ENCODE peak calls at places on chromosomes 11 and 22, in seven cellular contexts. One of them, this sample, is unnamed.

GRCh38 chr22:37498289-37498909 is 12.2 kb upstream of the MFNG start:
- DNase-seq in K562: peak; percentile 62
- DNase-seq in adrenal gland: no peak
- DNase-seq in gastrocnemius medialis: no peak
- DNase-seq in stomach: peak; percentile 71
- DNase-seq in A549: peak; percentile 52
- DNase-seq in sigmoid colon: no peak
- DNase-seq in this sample: peak; percentile 93

GRCh38 chr11:122167100-122167499 is 51.1 kb upstream of the BLID start:
- DNase-seq in stomach: no peak
- DNase-seq in adrenal gland: no peak
- DNase-seq in gastrocnemius medialis: no peak
- DNase-seq in A549: no peak
- DNase-seq in K562: no peak
- DNase-seq in sigmoid colon: no peak
- DNase-seq in this sample: no peak

GRCh38 chr11:59891781-59892181 is 13.2 kb downstream of the OOSP3 start:
- DNase-seq in sigmoid colon: no peak
- DNase-seq in adrenal gland: no peak
- DNase-seq in K562: peak; percentile 76
- DNase-seq in A549: no peak
- DNase-seq in gastrocnemius medialis: no peak
- DNase-seq in stomach: no peak
- DNase-seq in this sample: no peak

GRCh38 chr11:129740125-129740719 is 75.4 kb upstream of the TMEM45B start:
- DNase-seq in sigmoid colon: no peak
- DNase-seq in A549: no peak
- DNase-seq in adrenal gland: no peak
- DNase-seq in K562: no peak
- DNase-seq in gastrocnemius medialis: no peak
- DNase-seq in stomach: no peak
- DNase-seq in this sample: no peak

GRCh38 chr11:118193910-118194566 is 17.6 kb upstream of the SCN2B start:
- DNase-seq in K562: no peak
- DNase-seq in sigmoid colon: no peak
- DNase-seq in A549: no peak
- DNase-seq in stomach: no peak
- DNase-seq in adrenal gland: no peak
- DNase-seq in gastrocnemius medialis: no peak
- DNase-seq in this sample: no peak

GRCh38 chr11:131108780-131109179 is 192.5 kb upstream of the SNX19 start:
- DNase-seq in K562: no peak
- DNase-seq in sigmoid colon: no peak
- DNase-seq in stomach: no peak
- DNase-seq in gastrocnemius medialis: no peak
- DNase-seq in A549: peak; percentile 13
- DNase-seq in adrenal gland: no peak
- DNase-seq in this sample: no peak

GRCh38 chr11:100687630-100688395 is 725 bp downstream of the ARHGAP42 start:
- DNase-seq in stomach: peak; percentile 48
- DNase-seq in A549: peak; percentile 86
- DNase-seq in gastrocnemius medialis: peak; percentile 56
- DNase-seq in adrenal gland: peak; percentile 50
- DNase-seq in sigmoid colon: peak; percentile 72
- DNase-seq in K562: peak; percentile 71
- DNase-seq in this sample: peak; percentile 37

GRCh38 chr11:67642148-67642475 is 2.5 kb upstream of the TBX10 start:
- DNase-seq in K562: no peak
- DNase-seq in stomach: no peak
- DNase-seq in adrenal gland: no peak
- DNase-seq in A549: no peak
- DNase-seq in sigmoid colon: peak; percentile 35
- DNase-seq in gastrocnemius medialis: no peak
- DNase-seq in this sample: no peak

GRCh38 chr11:36372101-36372767 is 76.1 kb downstream of the PRR5L start:
- DNase-seq in sigmoid colon: no peak
- DNase-seq in adrenal gland: no peak
- DNase-seq in gastrocnemius medialis: no peak
- DNase-seq in stomach: no peak
- DNase-seq in K562: no peak
- DNase-seq in A549: peak; percentile 28
- DNase-seq in this sample: no peak

GRCh38 chr22:39243443-39244072 is 1.2 kb downstream of the PDGFB start:
- DNase-seq in A549: peak; percentile 45
- DNase-seq in sigmoid colon: no peak
- DNase-seq in gastrocnemius medialis: no peak
- DNase-seq in stomach: no peak
- DNase-seq in adrenal gland: no peak
- DNase-seq in K562: no peak
- DNase-seq in this sample: no peak

GRCh38 chr11:55714982-55715888 is 53.2 kb downstream of the OR4C6 start:
- DNase-seq in adrenal gland: no peak
- DNase-seq in K562: peak; percentile 20
- DNase-seq in A549: peak; percentile 19
- DNase-seq in sigmoid colon: no peak
- DNase-seq in stomach: no peak
- DNase-seq in gastrocnemius medialis: no peak
- DNase-seq in this sample: no peak

GRCh38 chr22:31625661-31626426 is 36.2 kb downstream of the PISD start:
- DNase-seq in gastrocnemius medialis: no peak
- DNase-seq in K562: peak; percentile 74
- DNase-seq in adrenal gland: peak; percentile 70
- DNase-seq in stomach: peak; percentile 62
- DNase-seq in sigmoid colon: peak; percentile 88
- DNase-seq in A549: no peak
- DNase-seq in this sample: no peak

GRCh38 chr22:24436553-24436952 is 9.2 kb downstream of the ADORA2A start:
- DNase-seq in K562: no peak
- DNase-seq in adrenal gland: no peak
- DNase-seq in sigmoid colon: no peak
- DNase-seq in stomach: no peak
- DNase-seq in A549: no peak
- DNase-seq in gastrocnemius medialis: no peak
- DNase-seq in this sample: no peak

GRCh38 chr22:46726066-46726985 is 11.7 kb downstream of the CERK start:
- DNase-seq in K562: no peak
- DNase-seq in sigmoid colon: no peak
- DNase-seq in adrenal gland: no peak
- DNase-seq in A549: no peak
- DNase-seq in stomach: no peak
- DNase-seq in gastrocnemius medialis: no peak
- DNase-seq in this sample: no peak

GRCh38 chr22:38792833-38793232 is 1.1 kb downstream of the DNAL4 start:
- DNase-seq in A549: no peak
- DNase-seq in adrenal gland: no peak
- DNase-seq in K562: peak; percentile 29
- DNase-seq in gastrocnemius medialis: no peak
- DNase-seq in stomach: no peak
- DNase-seq in sigmoid colon: peak; percentile 9
- DNase-seq in this sample: no peak

GRCh38 chr11:60343094-60343704 is 16.1 kb downstream of the MS4A6E start:
- DNase-seq in sigmoid colon: no peak
- DNase-seq in adrenal gland: no peak
- DNase-seq in K562: peak; percentile 31
- DNase-seq in gastrocnemius medialis: no peak
- DNase-seq in stomach: no peak
- DNase-seq in A549: peak; percentile 29
- DNase-seq in this sample: no peak

GRCh38 chr22:19784396-19785175 is 24.0 kb downstream of the TBX1 start:
- DNase-seq in K562: no peak
- DNase-seq in A549: no peak
- DNase-seq in gastrocnemius medialis: no peak
- DNase-seq in adrenal gland: no peak
- DNase-seq in stomach: no peak
- DNase-seq in sigmoid colon: no peak
- DNase-seq in this sample: no peak

GRCh38 chr22:22810018-22810427 is 77.6 kb upstream of the IGLL5 start:
- DNase-seq in gastrocnemius medialis: no peak
- DNase-seq in A549: peak; percentile 46
- DNase-seq in adrenal gland: no peak
- DNase-seq in K562: peak; percentile 98
- DNase-seq in sigmoid colon: no peak
- DNase-seq in stomach: peak; percentile 51
- DNase-seq in this sample: no peak

GRCh38 chr11:78138694-78139421 is 568 bp downstream of the ALG8 start:
- DNase-seq in K562: peak; percentile 73
- DNase-seq in A549: peak; percentile 50
- DNase-seq in sigmoid colon: no peak
- DNase-seq in stomach: peak; percentile 41
- DNase-seq in adrenal gland: no peak
- DNase-seq in gastrocnemius medialis: no peak
- DNase-seq in this sample: no peak

GRCh38 chr11:2862395-2862949 is 23.1 kb downstream of the CDKN1C start:
- DNase-seq in K562: no peak
- DNase-seq in gastrocnemius medialis: no peak
- DNase-seq in adrenal gland: no peak
- DNase-seq in stomach: no peak
- DNase-seq in sigmoid colon: no peak
- DNase-seq in A549: no peak
- DNase-seq in this sample: no peak

DNA sequence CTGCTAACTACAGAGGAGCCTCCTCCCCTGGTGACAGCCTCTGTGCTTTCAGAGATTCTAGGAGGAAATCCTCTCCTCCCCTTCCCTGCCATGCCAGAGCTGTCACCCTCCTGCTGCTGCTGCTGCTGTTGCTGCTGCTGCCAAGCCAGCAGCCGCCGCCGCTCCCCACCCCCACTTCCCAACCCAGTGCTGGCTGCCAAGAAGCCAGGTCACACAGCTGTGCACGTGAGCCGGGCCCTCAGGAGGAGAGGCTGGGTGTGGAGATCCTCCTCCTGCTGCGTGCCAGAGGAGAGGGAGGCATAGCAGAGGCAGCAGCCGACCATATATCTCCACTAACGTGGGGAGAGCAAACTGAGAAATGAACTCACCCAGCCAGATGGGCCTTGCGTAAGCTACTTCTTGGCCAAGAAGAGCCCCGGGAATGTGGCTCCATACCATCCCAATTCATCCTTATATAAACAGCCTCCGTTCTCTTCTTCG is 12.4 kb downstream of the CRY2 start:
- DNase-seq in stomach: peak; percentile 95
- DNase-seq in K562: no peak
- DNase-seq in adrenal gland: peak; percentile 96
- DNase-seq in A549: no peak
- DNase-seq in gastrocnemius medialis: peak; percentile 91
- DNase-seq in sigmoid colon: peak; percentile 99
- DNase-seq in this sample: no peak
- TF ChIP-seq POLR2A in stomach: no peak
- TF ChIP-seq POLR2A in K562: no peak
- TF ChIP-seq POLR2A in adrenal gland: peak; percentile 81
- TF ChIP-seq POLR2A in A549: no peak
- TF ChIP-seq POLR2A in gastrocnemius medialis: peak; percentile 55
- TF ChIP-seq POLR2A in sigmoid colon: no peak
- TF ChIP-seq POLR2A in this sample: no peak

DNA sequence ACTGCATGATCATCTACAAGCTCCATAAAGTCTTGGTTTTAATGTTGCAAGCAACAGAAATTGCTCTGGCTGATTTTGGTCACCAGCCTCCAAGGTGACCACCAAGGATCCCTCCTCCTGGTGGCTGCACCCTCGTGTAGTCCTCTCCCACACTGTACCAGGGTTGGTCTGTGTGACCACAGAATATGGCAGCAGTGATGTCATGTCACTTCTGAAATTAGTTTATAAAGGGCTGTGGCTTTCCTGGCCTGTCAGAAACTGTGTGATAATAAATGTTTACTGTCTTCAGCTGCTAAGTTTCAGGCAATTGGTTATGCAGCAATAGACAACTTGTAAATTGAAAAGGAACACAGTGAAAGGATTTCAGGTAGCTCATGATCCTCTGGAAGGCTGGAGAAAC is 5.3 kb upstream of the PRDM11 start:
- DNase-seq in adrenal gland: no peak
- DNase-seq in K562: no peak
- DNase-seq in stomach: no peak
- DNase-seq in A549: no peak
- DNase-seq in gastrocnemius medialis: no peak
- DNase-seq in sigmoid colon: no peak
- DNase-seq in this sample: no peak
- TF ChIP-seq POLR2A in adrenal gland: no peak
- TF ChIP-seq POLR2A in K562: no peak
- TF ChIP-seq POLR2A in stomach: no peak
- TF ChIP-seq POLR2A in A549: no peak
- TF ChIP-seq POLR2A in gastrocnemius medialis: no peak
- TF ChIP-seq POLR2A in sigmoid colon: no peak
- TF ChIP-seq POLR2A in this sample: no peak

DNA sequence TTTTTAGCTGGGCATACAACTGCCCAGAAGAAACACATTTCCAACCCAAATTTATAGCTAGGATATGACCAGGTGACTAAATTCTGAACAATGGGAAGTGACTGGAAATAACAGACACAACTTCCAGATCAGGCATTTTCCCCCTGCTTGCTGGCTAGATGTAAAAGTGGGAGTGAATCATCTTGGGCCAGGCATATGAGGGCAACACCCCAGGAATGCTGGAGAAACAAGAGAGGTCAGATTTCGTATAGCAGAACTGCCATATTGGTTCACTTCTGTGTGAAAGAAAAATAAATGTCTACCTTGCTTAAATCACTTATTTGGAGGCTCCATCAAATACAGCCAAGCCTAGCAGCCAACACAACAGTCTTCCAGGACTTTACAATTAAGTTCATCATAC is 7.4 kb downstream of the ATL3 start:
- DNase-seq in A549: peak; percentile 38
- DNase-seq in adrenal gland: no peak
- DNase-seq in sigmoid colon: no peak
- DNase-seq in stomach: no peak
- DNase-seq in gastrocnemius medialis: no peak
- DNase-seq in K562: no peak
- DNase-seq in this sample: no peak
- TF ChIP-seq POLR2A in A549: no peak
- TF ChIP-seq POLR2A in adrenal gland: no peak
- TF ChIP-seq POLR2A in sigmoid colon: no peak
- TF ChIP-seq POLR2A in stomach: no peak
- TF ChIP-seq POLR2A in gastrocnemius medialis: no peak
- TF ChIP-seq POLR2A in K562: no peak
- TF ChIP-seq POLR2A in this sample: no peak

GRCh38 chr11:64267207-64267945 is 16.0 kb downstream of the PLCB3 start:
- DNase-seq in stomach: no peak
- DNase-seq in A549: no peak
- DNase-seq in K562: no peak
- DNase-seq in gastrocnemius medialis: no peak
- DNase-seq in sigmoid colon: no peak
- DNase-seq in adrenal gland: no peak
- DNase-seq in this sample: no peak

GRCh38 chr11:64268687-64269379 is 15.6 kb downstream of the BAD start:
- DNase-seq in gastrocnemius medialis: no peak
- DNase-seq in adrenal gland: peak; percentile 89
- DNase-seq in sigmoid colon: peak; percentile 92
- DNase-seq in stomach: peak; percentile 69
- DNase-seq in K562: peak; percentile 79
- DNase-seq in A549: peak; percentile 76
- DNase-seq in this sample: no peak

GRCh38 chr11:64268028-64268686 is 16.3 kb downstream of the BAD start:
- DNase-seq in gastrocnemius medialis: no peak
- DNase-seq in A549: no peak
- DNase-seq in sigmoid colon: no peak
- DNase-seq in stomach: no peak
- DNase-seq in K562: peak; percentile 47
- DNase-seq in adrenal gland: peak; percentile 57
- DNase-seq in this sample: no peak

GRCh38 chr11:64271339-64272132 is 12.9 kb downstream of the BAD start:
- DNase-seq in adrenal gland: peak; percentile 90
- DNase-seq in stomach: peak; percentile 92
- DNase-seq in gastrocnemius medialis: peak; percentile 91
- DNase-seq in K562: peak; percentile 95
- DNase-seq in sigmoid colon: peak; percentile 97
- DNase-seq in A549: peak; percentile 96
- DNase-seq in this sample: peak; percentile 74

GRCh38 chr11:64269380-64270234 is 14.9 kb downstream of the BAD start:
- DNase-seq in gastrocnemius medialis: peak; percentile 99
- DNase-seq in sigmoid colon: peak; percentile 99
- DNase-seq in adrenal gland: peak; percentile 97
- DNase-seq in A549: peak; percentile 100
- DNase-seq in stomach: peak; percentile 98
- DNase-seq in K562: peak; percentile 99
- DNase-seq in this sample: peak; percentile 84
- TF ChIP-seq POLR2A in gastrocnemius medialis: peak; percentile 47
- TF ChIP-seq POLR2A in sigmoid colon: no peak
- TF ChIP-seq POLR2A in adrenal gland: peak; percentile 4
- TF ChIP-seq POLR2A in A549: peak; percentile 32
- TF ChIP-seq POLR2A in stomach: no peak
- TF ChIP-seq POLR2A in K562: peak; percentile 77
- TF ChIP-seq POLR2A in this sample: peak; percentile 57

This sample was measured in GM12892.